ENCODE peak calls at places on chromosomes 6 and 20, in six cellular contexts. One of them, this sample, is unnamed.

GRCh38 chr6:36131517-36132220 is 1.4 kb downstream of the MAPK13 start:
- DNase-seq in dorsolateral prefrontal cortex: peak; percentile 72
- DNase-seq in gastrocnemius medialis: no peak
- DNase-seq in breast epithelium: no peak
- DNase-seq in right lobe of liver: peak; percentile 67
- DNase-seq in mammary epithelial cell: no peak
- DNase-seq in this sample: no peak

GRCh38 chr6:150403458-150404245 is 34.8 kb downstream of the IYD start:
- DNase-seq in right lobe of liver: no peak
- DNase-seq in breast epithelium: peak; percentile 35
- DNase-seq in mammary epithelial cell: peak; percentile 77
- DNase-seq in gastrocnemius medialis: no peak
- DNase-seq in dorsolateral prefrontal cortex: no peak
- DNase-seq in this sample: peak; percentile 72

GRCh38 chr6:166862287-166862977 is 93.9 kb downstream of the RNASET2 start:
- DNase-seq in dorsolateral prefrontal cortex: no peak
- DNase-seq in gastrocnemius medialis: no peak
- DNase-seq in right lobe of liver: no peak
- DNase-seq in breast epithelium: no peak
- DNase-seq in mammary epithelial cell: no peak
- DNase-seq in this sample: no peak

GRCh38 chr6:143058987-143059386 is 1.7 kb upstream of the AIG1 start:
- DNase-seq in breast epithelium: no peak
- DNase-seq in gastrocnemius medialis: no peak
- DNase-seq in dorsolateral prefrontal cortex: peak; percentile 31
- DNase-seq in right lobe of liver: no peak
- DNase-seq in mammary epithelial cell: no peak
- DNase-seq in this sample: no peak

GRCh38 chr6:6588924-6589696 is 590 bp downstream of the LY86 start:
- DNase-seq in gastrocnemius medialis: no peak
- DNase-seq in breast epithelium: no peak
- DNase-seq in mammary epithelial cell: no peak
- DNase-seq in right lobe of liver: no peak
- DNase-seq in dorsolateral prefrontal cortex: peak; percentile 19
- DNase-seq in this sample: no peak

GRCh38 chr6:166672624-166673165 is 45.6 kb upstream of the RPS6KA2 start:
- DNase-seq in right lobe of liver: no peak
- DNase-seq in gastrocnemius medialis: no peak
- DNase-seq in dorsolateral prefrontal cortex: no peak
- DNase-seq in mammary epithelial cell: no peak
- DNase-seq in breast epithelium: no peak
- DNase-seq in this sample: no peak

GRCh38 chr6:158284340-158285210 is 27.7 kb upstream of the TULP4 start:
- DNase-seq in mammary epithelial cell: peak; percentile 9
- DNase-seq in breast epithelium: peak; percentile 60
- DNase-seq in dorsolateral prefrontal cortex: peak; percentile 17
- DNase-seq in right lobe of liver: no peak
- DNase-seq in gastrocnemius medialis: no peak
- DNase-seq in this sample: no peak

GRCh38 chr6:157615951-157616350 is 207.1 kb upstream of the SNX9 start:
- DNase-seq in mammary epithelial cell: no peak
- DNase-seq in gastrocnemius medialis: no peak
- DNase-seq in dorsolateral prefrontal cortex: no peak
- DNase-seq in breast epithelium: no peak
- DNase-seq in right lobe of liver: no peak
- DNase-seq in this sample: no peak

GRCh38 chr6:136846046-136846445 is 23.7 kb downstream of the PEX7 start:
- DNase-seq in gastrocnemius medialis: no peak
- DNase-seq in right lobe of liver: no peak
- DNase-seq in mammary epithelial cell: peak; percentile 29
- DNase-seq in breast epithelium: no peak
- DNase-seq in dorsolateral prefrontal cortex: peak; percentile 45
- DNase-seq in this sample: no peak

GRCh38 chr6:79073888-79074287 is 4.2 kb downstream of the PHIP start:
- DNase-seq in gastrocnemius medialis: no peak
- DNase-seq in mammary epithelial cell: no peak
- DNase-seq in breast epithelium: no peak
- DNase-seq in dorsolateral prefrontal cortex: no peak
- DNase-seq in right lobe of liver: no peak
- DNase-seq in this sample: no peak

GRCh38 chr6:84762941-84763396 is 1.4 kb downstream of the TBX18 start:
- DNase-seq in right lobe of liver: no peak
- DNase-seq in dorsolateral prefrontal cortex: no peak
- DNase-seq in breast epithelium: no peak
- DNase-seq in mammary epithelial cell: no peak
- DNase-seq in gastrocnemius medialis: no peak
- DNase-seq in this sample: no peak

GRCh38 chr6:84762220-84762940 is 2.0 kb downstream of the TBX18 start:
- DNase-seq in breast epithelium: no peak
- DNase-seq in mammary epithelial cell: peak; percentile 52
- DNase-seq in dorsolateral prefrontal cortex: no peak
- DNase-seq in right lobe of liver: no peak
- DNase-seq in gastrocnemius medialis: no peak
- DNase-seq in this sample: no peak

GRCh38 chr6:84766118-84766683 is 1.8 kb upstream of the TBX18 start:
- DNase-seq in breast epithelium: no peak
- DNase-seq in dorsolateral prefrontal cortex: no peak
- DNase-seq in gastrocnemius medialis: no peak
- DNase-seq in right lobe of liver: no peak
- DNase-seq in mammary epithelial cell: no peak
- DNase-seq in this sample: no peak

GRCh38 chr6:84764332-84765049 is at the start of gene TBX18:
- DNase-seq in breast epithelium: peak; percentile 74
- DNase-seq in gastrocnemius medialis: peak; percentile 77
- DNase-seq in dorsolateral prefrontal cortex: peak; percentile 36
- DNase-seq in right lobe of liver: peak; percentile 54
- DNase-seq in mammary epithelial cell: peak; percentile 95
- DNase-seq in this sample: peak; percentile 86

GRCh38 chr6:84763397-84764331 is 734 bp downstream of the TBX18 start:
- DNase-seq in dorsolateral prefrontal cortex: no peak
- DNase-seq in mammary epithelial cell: peak; percentile 86
- DNase-seq in right lobe of liver: no peak
- DNase-seq in gastrocnemius medialis: no peak
- DNase-seq in breast epithelium: no peak
- DNase-seq in this sample: no peak
- H3K4me3 ChIP-seq in dorsolateral prefrontal cortex: peak overlapping the region; percentile 37
- H3K4me3 ChIP-seq in mammary epithelial cell: peak overlapping the region; percentile 16
- H3K4me3 ChIP-seq in right lobe of liver: peak overlapping the region; percentile 30
- H3K4me3 ChIP-seq in gastrocnemius medialis: peak overlapping the region; percentile 58
- H3K4me3 ChIP-seq in breast epithelium: peak overlapping the region; percentile 59
- H3K4me3 ChIP-seq in this sample: peak overlapping the region; percentile 65

DNA sequence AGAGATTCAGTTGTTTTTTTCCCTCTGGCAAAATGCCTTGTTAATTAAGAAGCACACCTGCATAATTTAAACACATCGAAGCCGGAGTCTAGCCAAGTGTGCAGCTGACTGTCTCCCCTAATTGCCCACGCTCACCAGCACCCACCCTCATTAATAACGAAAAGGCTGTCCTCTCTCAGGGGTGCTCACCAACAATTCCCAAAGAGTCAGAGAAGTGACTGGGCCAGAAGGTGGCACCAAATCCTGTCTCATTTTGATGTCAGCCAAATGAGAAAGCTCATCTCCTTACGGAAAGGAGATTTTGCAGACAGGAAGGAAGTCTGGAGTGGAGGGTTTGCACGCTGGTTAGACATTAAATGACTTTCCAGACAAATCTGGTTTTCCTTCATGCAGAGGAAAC is 60.7 kb upstream of the MC3R start:
- DNase-seq in dorsolateral prefrontal cortex: peak; percentile 22
- DNase-seq in right lobe of liver: no peak
- DNase-seq in mammary epithelial cell: peak; percentile 21
- DNase-seq in breast epithelium: no peak
- DNase-seq in gastrocnemius medialis: no peak
- DNase-seq in this sample: no peak
- TF ChIP-seq CTCF in dorsolateral prefrontal cortex: peak; percentile 32
- TF ChIP-seq CTCF in right lobe of liver: peak; percentile 11
- TF ChIP-seq CTCF in mammary epithelial cell: peak; percentile 38
- TF ChIP-seq CTCF in breast epithelium: no peak
- TF ChIP-seq CTCF in gastrocnemius medialis: no peak
- TF ChIP-seq CTCF in this sample: no peak

DNA sequence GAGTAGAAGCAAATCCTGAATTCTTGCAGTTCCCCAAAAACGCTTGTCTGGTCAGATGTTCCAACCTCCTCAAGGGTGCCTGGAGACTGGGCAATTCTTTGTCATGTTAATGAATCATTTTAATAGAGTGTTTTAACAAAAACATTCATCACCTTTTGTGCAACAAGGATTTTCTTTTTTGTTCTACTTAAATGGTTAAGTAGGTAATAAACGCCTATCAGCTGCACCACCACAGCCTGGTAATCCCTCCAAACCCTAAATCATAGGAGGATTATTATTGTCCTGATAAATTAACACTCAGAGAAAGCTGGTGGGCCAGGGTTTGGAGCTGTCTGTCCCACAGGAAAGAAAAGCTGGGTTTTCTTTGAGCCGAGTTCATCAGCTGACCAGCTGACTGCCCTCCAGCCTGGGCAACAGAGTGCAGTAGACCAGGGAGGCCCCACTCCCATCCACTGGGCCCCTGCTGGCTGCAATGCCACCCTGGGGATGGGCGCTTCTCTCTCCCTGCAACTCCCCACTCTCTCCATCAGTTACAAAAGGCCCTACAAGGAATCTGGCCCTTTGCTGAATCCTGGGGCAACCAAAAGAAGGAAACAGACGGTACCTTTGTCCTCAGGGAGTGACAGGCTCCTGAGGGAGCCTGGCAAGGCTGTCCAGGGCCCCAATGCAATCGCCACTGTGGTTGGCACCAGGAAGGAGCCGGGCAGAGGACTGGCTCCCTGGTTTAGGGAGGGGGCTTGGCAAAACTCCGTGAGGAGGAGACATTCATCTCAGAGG is 23.1 kb upstream of the BMP7 start:
- DNase-seq in gastrocnemius medialis: no peak
- DNase-seq in breast epithelium: no peak
- DNase-seq in dorsolateral prefrontal cortex: peak; percentile 14
- DNase-seq in mammary epithelial cell: no peak
- DNase-seq in right lobe of liver: no peak
- DNase-seq in this sample: no peak
- H3K27me3 ChIP-seq in gastrocnemius medialis: peaks cover 40% of the 10 kb centered on the region
- H3K27me3 ChIP-seq in breast epithelium: no peaks in the 10 kb centered on the region
- H3K27me3 ChIP-seq in dorsolateral prefrontal cortex: peaks cover 6% of the 10 kb centered on the region
- H3K27me3 ChIP-seq in mammary epithelial cell: peaks cover 28% of the 10 kb centered on the region
- H3K27me3 ChIP-seq in right lobe of liver: no peaks in the 10 kb centered on the region
- H3K27me3 ChIP-seq in this sample: peaks cover 44% of the 10 kb centered on the region

GRCh38 chr6:104957301-104958177 is 632 bp downstream of the LIN28B start:
- DNase-seq in mammary epithelial cell: no peak
- DNase-seq in right lobe of liver: no peak
- DNase-seq in breast epithelium: no peak
- DNase-seq in gastrocnemius medialis: no peak
- DNase-seq in dorsolateral prefrontal cortex: no peak
- DNase-seq in this sample: no peak
- H3K4me3 ChIP-seq in mammary epithelial cell: no peak overlapping the region
- H3K4me3 ChIP-seq in right lobe of liver: no peak overlapping the region
- H3K4me3 ChIP-seq in breast epithelium: no peak overlapping the region
- H3K4me3 ChIP-seq in gastrocnemius medialis: no peak overlapping the region
- H3K4me3 ChIP-seq in dorsolateral prefrontal cortex: no peak overlapping the region
- H3K4me3 ChIP-seq in this sample: no peak overlapping the region

GRCh38 chr20:9099372-9099771 is 30.5 kb downstream of the PLCB4 start:
- DNase-seq in right lobe of liver: no peak
- DNase-seq in mammary epithelial cell: no peak
- DNase-seq in breast epithelium: no peak
- DNase-seq in dorsolateral prefrontal cortex: no peak
- DNase-seq in gastrocnemius medialis: no peak
- DNase-seq in this sample: no peak
- TF ChIP-seq CTCF in right lobe of liver: no peak
- TF ChIP-seq CTCF in mammary epithelial cell: no peak
- TF ChIP-seq CTCF in breast epithelium: no peak
- TF ChIP-seq CTCF in dorsolateral prefrontal cortex: no peak
- TF ChIP-seq CTCF in gastrocnemius medialis: no peak
- TF ChIP-seq CTCF in this sample: no peak

GRCh38 chr20:57264151-57264792 is 2.2 kb downstream of the BMP7 start:
- DNase-seq in gastrocnemius medialis: no peak
- DNase-seq in breast epithelium: no peak
- DNase-seq in right lobe of liver: no peak
- DNase-seq in dorsolateral prefrontal cortex: no peak
- DNase-seq in mammary epithelial cell: no peak
- DNase-seq in this sample: no peak
- H3K27me3 ChIP-seq in gastrocnemius medialis: peaks cover 71% of the 10 kb centered on the region
- H3K27me3 ChIP-seq in breast epithelium: no peaks in the 10 kb centered on the region
- H3K27me3 ChIP-seq in right lobe of liver: peaks cover 17% of the 10 kb centered on the region
- H3K27me3 ChIP-seq in dorsolateral prefrontal cortex: peaks cover 60% of the 10 kb centered on the region
- H3K27me3 ChIP-seq in mammary epithelial cell: peaks cover 37% of the 10 kb centered on the region
- H3K27me3 ChIP-seq in this sample: peaks cover 53% of the 10 kb centered on the region

This sample was measured in kidney epithelial cell.